ENCODE peak calls at places on chromosomes 11 and 22, in four cellular contexts. D is heart right ventricle, S is mesothelial cell of epicardium, J is RWPE1. F is an unnamed sample.

GRCh38 chr11:84549221-84549620 is 1077.9 kb downstream of the DLG2 start:
- DNase-seq in D (no peak), S (no peak), J (no peak), F (no peak)

GRCh38 chr11:1221848-1222311 is 986 bp upstream of the MUC5B start:
- DNase-seq in D (no peak), S (no peak), J (no peak), F (no peak)

GRCh38 chr11:18692941-18693760 is 5.4 kb upstream of the TMEM86A start:
- DNase-seq in D (no peak), S (no peak), J (no peak), F (no peak)

GRCh38 chr11:12232819-12233601 is 122.6 kb downstream of the MICAL2 start:
- DNase-seq in D (no peak), S (no peak), J (peak; percentile 41), F (no peak)

GRCh38 chr11:66957971-66958231 is 282 bp downstream of the PC start:
- DNase-seq in D (no peak), S (no peak), J (no peak), F (peak; percentile 58)

GRCh38 chr11:118785362-118785761 is 5.6 kb downstream of the DDX6 start:
- DNase-seq in D (no peak), S (no peak), J (no peak), F (no peak)

GRCh38 chr11:92753161-92753560 is 216.3 kb upstream of the MTNR1B start:
- DNase-seq in D (no peak), S (no peak), J (no peak), F (no peak)

GRCh38 chr11:47349521-47350095 is 2.9 kb downstream of the MYBPC3 start:
- DNase-seq in D (peak; percentile 14), S (no peak), J (no peak), F (no peak)

GRCh38 chr11:9642894-9643293 is 21.0 kb upstream of the SWAP70 start:
- DNase-seq in D (no peak), S (no peak), J (no peak), F (no peak)

GRCh38 chr22:25370322-25370721 is 150.9 kb downstream of the CRYBB2 start:
- DNase-seq in D (no peak), S (no peak), J (no peak), F (no peak)

GRCh38 chr11:28461846-28462245 is 353.7 kb downstream of the METTL15 start:
- DNase-seq in D (no peak), S (no peak), J (no peak), F (no peak)

GRCh38 chr22:31611065-31611760 is 50.8 kb downstream of the PISD start:
- DNase-seq in D (peak; percentile 15), S (no peak), J (no peak), F (no peak)

GRCh38 chr22:44818727-44819126 is 66.4 kb downstream of the ARHGAP8 start:
- DNase-seq in D (no peak), S (no peak), J (no peak), F (no peak)

GRCh38 chr11:134544095-134544815 is 132.2 kb upstream of the B3GAT1 start:
- DNase-seq in D (no peak), S (peak; percentile 36), J (no peak), F (no peak)

GRCh38 chr11:4704054-4704789 is at the start of gene MMP26:
- DNase-seq in D (no peak), S (no peak), J (no peak), F (no peak)

GRCh38 chr11:112255075-112255739 is 5.5 kb downstream of the PLET1 start:
- DNase-seq in D (peak; percentile 15), S (no peak), J (peak; percentile 29), F (no peak)

GRCh38 chr11:133905677-133906156 is 51.1 kb downstream of the IGSF9B start:
- DNase-seq in D (no peak), S (no peak), J (no peak), F (no peak)

GRCh38 chr11:65915821-65916251 is 3.0 kb downstream of the C11orf68 start:
- DNase-seq in D (peak; percentile 71), S (peak; percentile 60), J (peak; percentile 95), F (no peak)

GRCh38 chr11:106471273-106471672 is 393.8 kb downstream of the AASDHPPT start:
- DNase-seq in D (peak; percentile 5), S (no peak), J (no peak), F (no peak)

GRCh38 chr11:124895471-124895971 is 2.1 kb downstream of the ROBO4 start:
- DNase-seq in D (no peak), S (no peak), J (no peak), F (peak; percentile 4)

GRCh38 chr11:134052988-134053945 is 15.6 kb upstream of the JAM3 start:
- DNase-seq in D (no peak), S (no peak), J (no peak), F (peak; percentile 67)

GRCh38 chr11:105553015-105553414 is 56.9 kb upstream of the GRIA4 start:
- DNase-seq in D (no peak), S (no peak), J (no peak), F (no peak)

GRCh38 chr22:46966846-46967245 is 204.4 kb downstream of the TBC1D22A start:
- DNase-seq in D (no peak), S (no peak), J (no peak), F (no peak)

GRCh38 chr22:46968848-46969247 is 206.4 kb downstream of the TBC1D22A start:
- DNase-seq in D (no peak), S (no peak), J (no peak), F (no peak)

GRCh38 chr22:46967445-46968358 is 205.3 kb downstream of the TBC1D22A start:
- DNase-seq in D (no peak), S (no peak), J (no peak), F (no peak)

GRCh38 chr22:46969491-46969890 is 207.0 kb downstream of the TBC1D22A start:
- DNase-seq in D (no peak), S (no peak), J (no peak), F (no peak)

GRCh38 chr22:46968359-46968740 is 205.9 kb downstream of the TBC1D22A start:
- DNase-seq in D (no peak), S (no peak), J (no peak), F (no peak)
- TF ChIP-seq CTCF in D (no peak), S (no peak), J (no peak), F (no peak)

GRCh38 chr11:30729187-30729713 is 143.1 kb upstream of the MPPED2 start:
- DNase-seq in D (no peak), S (no peak), J (no peak), F (no peak)
- TF ChIP-seq CTCF in D (no peak), S (no peak), J (no peak), F (no peak)

DNA sequence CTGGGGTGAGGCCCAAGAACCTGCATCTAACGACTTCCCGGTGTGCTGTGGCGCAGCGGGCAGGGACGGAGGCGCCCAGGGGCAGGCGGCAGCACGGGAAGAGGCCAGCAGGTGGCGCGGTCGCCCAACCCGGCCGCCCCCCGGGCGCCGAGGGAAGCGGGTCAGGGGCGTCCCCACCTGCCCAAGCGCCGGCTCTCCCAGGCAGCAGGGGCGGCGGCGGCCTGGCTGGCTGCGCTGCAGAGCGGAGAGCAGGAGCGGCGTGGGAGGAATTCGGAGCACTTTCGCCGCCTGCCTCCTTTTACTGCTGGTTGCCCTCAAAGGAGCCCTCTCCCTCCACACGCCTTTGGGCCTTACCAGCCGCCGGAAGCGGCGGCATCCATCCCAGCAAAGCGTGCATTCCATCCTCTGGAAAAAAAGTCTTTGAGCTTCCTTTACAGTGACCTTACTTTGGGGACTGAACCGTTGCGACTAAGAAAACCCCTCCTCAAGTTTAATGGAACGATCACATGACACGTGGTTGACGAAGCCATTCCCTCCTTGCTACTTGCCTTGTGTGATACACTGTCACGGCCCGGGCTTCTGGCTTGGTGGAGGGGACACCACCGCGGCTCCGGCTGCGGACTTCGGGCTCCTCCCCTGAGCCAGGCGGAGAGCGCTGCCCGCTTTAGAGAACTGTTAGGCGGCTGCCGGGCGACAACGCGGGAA is 106.8 kb upstream of the CLMP start:
- DNase-seq in D (peak; percentile 39), S (peak; percentile 87), J (peak; percentile 49), F (peak; percentile 53)
- TF ChIP-seq CTCF in D (peak; percentile 93), S (peak; percentile 88), J (peak; percentile 77), F (peak; percentile 72)

GRCh38 chr11:102110761-102111010 is 439 bp downstream of the YAP1 start:
- DNase-seq in D (no peak), S (no peak), J (peak; percentile 13), F (no peak)
- TF ChIP-seq CTCF in D (no peak), S (no peak), J (no peak), F (no peak)